ENCODE peak calls at places on chromosomes 3 and 15, in ten cellular contexts. H is kidney epithelial cell; P is left lung; K is activated CD8-positive, alpha-beta T cell treated with anti-CD3 and anti-CD28 coated beads, Interleukin-2, amount 10 ng/mL, durations not matched to agents 7 days and 5 days; W is AG20443; Q is D341Med; T is Daoy; M is colonic mucosa; U is foreskin fibroblast; C is left cardiac atrium. O is an unnamed sample.

GRCh38 chr3:13352621-13353131 is 67.4 kb downstream of the NUP210 start:
- DNase-seq in H (peak; percentile 26), P (no peak), K (peak; percentile 41), W (no peak), Q (no peak), T (peak; percentile 61), M (no peak), U (no peak), C (no peak), O (no peak)

GRCh38 chr15:92733934-92734521 is 78.5 kb upstream of the FAM174B start:
- DNase-seq in H (no peak), P (no peak), K (peak; percentile 25), W (peak; percentile 51), Q (no peak), T (peak; percentile 4), M (no peak), U (no peak), C (peak; percentile 31), O (no peak)

GRCh38 chr15:90956551-90957104 is 1.9 kb downstream of the RCCD1 start:
- DNase-seq in H (no peak), P (peak; percentile 76), K (peak; percentile 76), W (peak; percentile 93), Q (peak; percentile 92), T (peak; percentile 70), M (peak; percentile 82), U (peak; percentile 59), C (peak; percentile 79), O (peak; percentile 46)

GRCh38 chr3:56693750-56694149 is 10.7 kb upstream of the TASOR start:
- DNase-seq in H (no peak), P (peak; percentile 62), K (no peak), W (no peak), Q (no peak), T (peak; percentile 2), M (no peak), U (no peak), C (no peak), O (peak; percentile 32)

GRCh38 chr3:30688776-30689175 is 82.4 kb downstream of the TGFBR2 start:
- DNase-seq in H (peak; percentile 51), P (no peak), K (no peak), W (peak; percentile 17), Q (no peak), T (peak; percentile 33), M (no peak), U (peak; percentile 54), C (no peak), O (no peak)

GRCh38 chr15:43748376-43748775 is 2.1 kb downstream of the PDIA3 start:
- DNase-seq in H (no peak), P (no peak), K (peak; percentile 29), W (peak; percentile 51), Q (no peak), T (no peak), M (no peak), U (no peak), C (no peak), O (no peak)

GRCh38 chr3:23778451-23778850 is 27.3 kb upstream of the UBE2E1 start:
- DNase-seq in H (no peak), P (no peak), K (no peak), W (no peak), Q (no peak), T (no peak), M (no peak), U (peak; percentile 7), C (no peak), O (no peak)

GRCh38 chr3:168186293-168186983 is 90.7 kb upstream of the GOLIM4 start:
- DNase-seq in H (no peak), P (no peak), K (no peak), W (no peak), Q (no peak), T (no peak), M (no peak), U (no peak), C (no peak), O (no peak)

GRCh38 chr3:181230258-181230657 is 240.7 kb upstream of the DNAJC19 start:
- DNase-seq in H (no peak), P (no peak), K (no peak), W (no peak), Q (no peak), T (no peak), M (no peak), U (no peak), C (no peak), O (no peak)

O was measured in gastrocnemius medialis.